ENCODE peak calls at places on chromosomes 1 and 21, in seven cellular contexts. O is HCT116, L is NT2/D1, B is GM12878, I is SK-N-SH, E is HepG2, S is H1. C is an unnamed sample.

GRCh38 chr1:11781298-11781697 is 19.3 kb downstream of the C1orf167 start:
- DNase-seq in O (no peak), L (no peak), B (no peak), I (no peak), E (no peak), S (no peak), C (no peak)

GRCh38 chr1:18907914-18908845 is 5.8 kb upstream of the ALDH4A1 start:
- DNase-seq in O (no peak), L (no peak), B (no peak), I (no peak), E (no peak), S (no peak), C (peak; percentile 70)

GRCh38 chr21:41924355-41924754 is 29.5 kb downstream of the C2CD2 start:
- DNase-seq in O (no peak), L (no peak), B (no peak), I (no peak), E (no peak), S (no peak), C (no peak)

GRCh38 chr1:60044881-60045280 is 28.7 kb downstream of the C1orf87 start:
- DNase-seq in O (no peak), L (no peak), B (no peak), I (no peak), E (no peak), S (no peak), C (no peak)

GRCh38 chr21:35529141-35529863 is 480.2 kb upstream of the RUNX1 start:
- DNase-seq in O (no peak), L (no peak), B (no peak), I (no peak), E (no peak), S (no peak), C (no peak)

GRCh38 chr1:35319988-35320713 is 51.6 kb downstream of the ZMYM4 start:
- DNase-seq in O (no peak), L (no peak), B (no peak), I (no peak), E (no peak), S (no peak), C (no peak)

GRCh38 chr1:206133751-206134371 is 16.7 kb upstream of the AVPR1B start:
- DNase-seq in O (no peak), L (no peak), B (no peak), I (no peak), E (no peak), S (no peak), C (no peak)

GRCh38 chr1:232352956-232353355 is 277.0 kb downstream of the SIPA1L2 start:
- DNase-seq in O (no peak), L (no peak), B (no peak), I (no peak), E (no peak), S (no peak), C (no peak)

GRCh38 chr1:209202826-209203439 is 380.6 kb upstream of the CAMK1G start:
- DNase-seq in O (peak; percentile 46), L (peak; percentile 66), B (no peak), I (peak; percentile 65), E (peak; percentile 46), S (no peak), C (peak; percentile 47)

GRCh38 chr1:161046574-161047167 is 894 bp upstream of the USF1 start:
- DNase-seq in O (no peak), L (no peak), B (peak; percentile 64), I (no peak), E (no peak), S (no peak), C (no peak)

GRCh38 chr1:84298688-84299535 is 2.6 kb upstream of the SAMD13 start:
- DNase-seq in O (no peak), L (no peak), B (no peak), I (peak; percentile 77), E (no peak), S (peak; percentile 74), C (peak; percentile 59)

GRCh38 chr1:51627672-51628071 is 10.8 kb downstream of the OSBPL9 start:
- DNase-seq in O (no peak), L (peak; percentile 38), B (no peak), I (peak; percentile 38), E (peak; percentile 49), S (no peak), C (peak; percentile 63)

GRCh38 chr1:43453442-43454269 is at the start of gene HYI:
- DNase-seq in O (peak; percentile 56), L (peak; percentile 87), B (peak; percentile 44), I (peak; percentile 88), E (no peak), S (peak; percentile 84), C (peak; percentile 54)

GRCh38 chr1:222792744-222793143 is 22.1 kb upstream of the DISP1 start:
- DNase-seq in O (no peak), L (no peak), B (no peak), I (peak; percentile 68), E (no peak), S (no peak), C (peak; percentile 16)

GRCh38 chr1:188479146-188479545 is 1650.4 kb downstream of the PLA2G4A start:
- DNase-seq in O (no peak), L (no peak), B (no peak), I (no peak), E (no peak), S (no peak), C (no peak)

GRCh38 chr1:225754940-225755635 is 22.5 kb upstream of the SRP9 start:
- DNase-seq in O (no peak), L (no peak), B (no peak), I (no peak), E (peak; percentile 93), S (no peak), C (no peak)

GRCh38 chr1:63615809-63616420 is 22.7 kb downstream of the PGM1 start:
- DNase-seq in O (peak; percentile 58), L (peak; percentile 85), B (peak; percentile 19), I (peak; percentile 55), E (peak; percentile 67), S (peak; percentile 78), C (peak; percentile 73)

GRCh38 chr1:94892604-94893280 is 34.2 kb downstream of the CNN3 start:
- DNase-seq in O (no peak), L (no peak), B (no peak), I (no peak), E (no peak), S (peak; percentile 41), C (no peak)
- TF ChIP-seq YY1 in O (no peak), L (no peak), B (no peak), I (no peak), E (no peak), S (no peak), C (no peak)

GRCh38 chr1:108845991-108846390 is 10.9 kb downstream of the AKNAD1 start:
- DNase-seq in O (no peak), L (no peak), B (no peak), I (no peak), E (no peak), S (no peak), C (no peak)
- TF ChIP-seq YY1 in O (no peak), L (no peak), B (no peak), I (no peak), E (no peak), S (no peak), C (no peak)

GRCh38 chr1:44652445-44653106 is 21.7 kb downstream of the TMEM53 start:
- DNase-seq in O (no peak), L (peak; percentile 81), B (no peak), I (peak; percentile 88), E (peak; percentile 46), S (peak; percentile 94), C (peak; percentile 84)

GRCh38 chr1:44649788-44650158 is 24.5 kb downstream of the TMEM53 start:
- DNase-seq in O (no peak), L (no peak), B (no peak), I (no peak), E (no peak), S (no peak), C (no peak)

GRCh38 chr1:44651069-44651468 is 23.2 kb downstream of the TMEM53 start:
- DNase-seq in O (no peak), L (no peak), B (no peak), I (no peak), E (no peak), S (no peak), C (no peak)

GRCh38 chr1:44648514-44649250 is 25.6 kb downstream of the TMEM53 start:
- DNase-seq in O (no peak), L (no peak), B (no peak), I (no peak), E (no peak), S (no peak), C (no peak)

DNA sequence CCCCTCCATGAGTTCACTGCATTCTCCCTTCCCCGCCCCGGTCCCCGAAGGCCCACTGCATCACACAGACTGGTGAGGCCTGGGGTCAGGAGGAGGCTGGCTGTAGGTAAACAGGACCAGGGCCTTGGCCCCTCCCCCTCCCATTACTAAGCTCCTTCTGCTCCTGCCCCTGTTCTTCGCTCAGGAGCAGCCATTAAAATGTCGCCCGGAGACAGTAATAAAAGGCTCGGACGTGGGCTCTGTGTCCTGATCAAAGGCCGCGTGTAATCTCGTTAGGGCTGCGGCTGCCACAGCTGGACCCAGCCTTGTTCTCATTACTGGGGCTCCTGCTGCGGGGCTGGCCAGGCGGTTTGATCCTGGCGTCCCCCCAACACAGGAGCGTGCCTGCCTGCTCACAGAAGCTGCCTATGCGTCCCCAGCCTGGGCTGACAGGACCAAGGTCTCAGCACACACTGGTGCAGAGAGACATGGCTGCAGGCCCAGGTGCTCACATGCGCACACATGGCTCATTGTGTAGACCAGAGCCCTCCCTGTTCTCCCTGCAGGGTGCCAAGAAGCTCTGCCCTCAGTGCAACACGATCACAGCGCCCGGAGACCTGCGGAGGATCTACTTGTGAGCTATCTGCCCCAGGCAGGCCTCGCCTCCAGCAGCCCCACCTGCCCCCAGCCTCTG is 24.0 kb downstream of the TMEM53 start:
- DNase-seq in O (no peak), L (no peak), B (no peak), I (peak; percentile 81), E (no peak), S (no peak), C (no peak)
- TF ChIP-seq YY1 in O (no peak), L (no peak), B (no peak), I (no peak), E (no peak), S (peak; percentile 62), C (no peak)

GRCh38 chr1:61107638-61108037 is 25.3 kb downstream of the NFIA start:
- DNase-seq in O (no peak), L (no peak), B (no peak), I (no peak), E (no peak), S (no peak), C (no peak)

GRCh38 chr1:61109158-61109557 is 26.8 kb downstream of the NFIA start:
- DNase-seq in O (no peak), L (no peak), B (no peak), I (no peak), E (peak; percentile 68), S (no peak), C (no peak)

GRCh38 chr1:61110587-61110986 is 28.2 kb downstream of the NFIA start:
- DNase-seq in O (no peak), L (no peak), B (no peak), I (no peak), E (no peak), S (no peak), C (no peak)

GRCh38 chr1:61111084-61112050 is 29.0 kb downstream of the NFIA start:
- DNase-seq in O (no peak), L (no peak), B (no peak), I (no peak), E (no peak), S (no peak), C (no peak)

DNA sequence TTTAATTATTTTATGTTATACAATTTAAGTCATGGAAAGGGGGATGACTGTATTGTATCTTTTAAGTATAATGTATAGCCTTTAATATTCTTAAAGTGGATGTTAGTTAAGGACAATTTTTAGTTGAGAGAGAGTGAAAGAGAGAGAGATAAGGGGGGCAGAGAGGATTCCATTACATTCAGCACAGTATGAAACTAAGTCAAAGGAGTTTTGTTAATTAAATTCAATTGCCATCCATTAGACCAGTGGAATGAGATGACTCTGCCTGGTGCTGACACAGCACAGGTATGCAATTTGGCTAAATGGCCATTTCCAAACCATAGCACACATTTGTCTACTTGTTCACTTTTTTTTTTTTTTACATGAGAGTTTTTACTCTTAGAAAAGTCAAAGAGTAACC is 27.5 kb downstream of the NFIA start:
- DNase-seq in O (no peak), L (no peak), B (no peak), I (no peak), E (no peak), S (no peak), C (no peak)
- TF ChIP-seq YY1 in O (no peak), L (no peak), B (no peak), I (no peak), E (no peak), S (no peak), C (no peak)

C was measured in K562.